ENCODE peak calls at places on chromosomes 1 and 21, in five cellular contexts. One of them, this sample, is unnamed.

GRCh38 chr21:42120056-42120903 is 49.2 kb downstream of the UMODL1 start:
- DNase-seq in adrenal gland: no peak
- DNase-seq in pancreas: no peak
- DNase-seq in cardiac muscle cell: no peak
- DNase-seq in RWPE1: no peak
- DNase-seq in this sample: no peak

GRCh38 chr21:31151682-31152081 is 113.4 kb upstream of the KRTAP19-8 start:
- DNase-seq in adrenal gland: no peak
- DNase-seq in pancreas: no peak
- DNase-seq in cardiac muscle cell: no peak
- DNase-seq in RWPE1: no peak
- DNase-seq in this sample: no peak

GRCh38 chr1:158095737-158096335 is 84.9 kb upstream of the CD1D start:
- DNase-seq in adrenal gland: peak
- DNase-seq in pancreas: no peak
- DNase-seq in cardiac muscle cell: peak
- DNase-seq in RWPE1: peak
- DNase-seq in this sample: no peak

GRCh38 chr1:117928881-117929339 is 511 bp downstream of the GDAP2 start:
- DNase-seq in adrenal gland: peak
- DNase-seq in pancreas: peak
- DNase-seq in cardiac muscle cell: peak
- DNase-seq in RWPE1: peak
- DNase-seq in this sample: no peak

GRCh38 chr1:55702064-55702463 is 486.9 kb upstream of the USP24 start:
- DNase-seq in adrenal gland: peak
- DNase-seq in pancreas: peak
- DNase-seq in cardiac muscle cell: peak
- DNase-seq in RWPE1: peak
- DNase-seq in this sample: no peak

GRCh38 chr1:67120855-67121619 is 13.7 kb downstream of the C1orf141 start:
- DNase-seq in adrenal gland: no peak
- DNase-seq in pancreas: no peak
- DNase-seq in cardiac muscle cell: no peak
- DNase-seq in RWPE1: no peak
- DNase-seq in this sample: no peak

GRCh38 chr1:224262373-224263054 is 67.5 kb downstream of the NVL start:
- DNase-seq in adrenal gland: no peak
- DNase-seq in pancreas: no peak
- DNase-seq in cardiac muscle cell: no peak
- DNase-seq in RWPE1: no peak
- DNase-seq in this sample: no peak

GRCh38 chr1:53014791-53015507 is 47.1 kb upstream of the PODN start:
- DNase-seq in adrenal gland: peak
- DNase-seq in pancreas: peak
- DNase-seq in cardiac muscle cell: peak
- DNase-seq in RWPE1: peak
- DNase-seq in this sample: peak

GRCh38 chr1:65277605-65278343 is 31.6 kb upstream of the DNAJC6 start:
- DNase-seq in adrenal gland: no peak
- DNase-seq in pancreas: no peak
- DNase-seq in cardiac muscle cell: peak
- DNase-seq in RWPE1: no peak
- DNase-seq in this sample: no peak

GRCh38 chr1:111139234-111139955 is 498 bp downstream of the DRAM2 start:
- DNase-seq in adrenal gland: peak
- DNase-seq in pancreas: no peak
- DNase-seq in cardiac muscle cell: peak
- DNase-seq in RWPE1: peak
- DNase-seq in this sample: peak

GRCh38 chr1:112674440-112674985 is at the start of gene MOV10:
- DNase-seq in adrenal gland: peak
- DNase-seq in pancreas: peak
- DNase-seq in cardiac muscle cell: peak
- DNase-seq in RWPE1: peak
- DNase-seq in this sample: no peak

GRCh38 chr1:198601936-198602889 is 36.6 kb upstream of the PTPRC start:
- DNase-seq in adrenal gland: no peak
- DNase-seq in pancreas: no peak
- DNase-seq in cardiac muscle cell: no peak
- DNase-seq in RWPE1: no peak
- DNase-seq in this sample: no peak

GRCh38 chr1:173205146-173206051 is 1.7 kb downstream of the TNFSF4 start:
- DNase-seq in adrenal gland: peak
- DNase-seq in pancreas: no peak
- DNase-seq in cardiac muscle cell: peak
- DNase-seq in RWPE1: no peak
- DNase-seq in this sample: no peak

GRCh38 chr1:229318056-229318455 is 24.8 kb downstream of the CCSAP start:
- DNase-seq in adrenal gland: no peak
- DNase-seq in pancreas: no peak
- DNase-seq in cardiac muscle cell: no peak
- DNase-seq in RWPE1: no peak
- DNase-seq in this sample: no peak

GRCh38 chr1:172883387-172883791 is 167.4 kb downstream of the TNFSF18 start:
- DNase-seq in adrenal gland: no peak
- DNase-seq in pancreas: no peak
- DNase-seq in cardiac muscle cell: no peak
- DNase-seq in RWPE1: no peak
- DNase-seq in this sample: no peak

GRCh38 chr1:211515090-211516023 is 23.4 kb upstream of the RD3 start:
- DNase-seq in adrenal gland: peak
- DNase-seq in pancreas: peak
- DNase-seq in cardiac muscle cell: peak
- DNase-seq in RWPE1: peak
- DNase-seq in this sample: peak

GRCh38 chr1:37814257-37814656 is 6.2 kb upstream of the YRDC start:
- DNase-seq in adrenal gland: peak
- DNase-seq in pancreas: no peak
- DNase-seq in cardiac muscle cell: no peak
- DNase-seq in RWPE1: no peak
- DNase-seq in this sample: no peak

GRCh38 chr1:115757866-115758265 is 10.6 kb downstream of the CASQ2 start:
- DNase-seq in adrenal gland: no peak
- DNase-seq in pancreas: no peak
- DNase-seq in cardiac muscle cell: no peak
- DNase-seq in RWPE1: no peak
- DNase-seq in this sample: no peak

GRCh38 chr1:219050268-219050917 is 123.3 kb upstream of the LYPLAL1 start:
- DNase-seq in adrenal gland: no peak
- DNase-seq in pancreas: no peak
- DNase-seq in cardiac muscle cell: no peak
- DNase-seq in RWPE1: no peak
- DNase-seq in this sample: no peak

GRCh38 chr1:204003536-204003935 is 69.4 kb upstream of the SOX13 start:
- DNase-seq in adrenal gland: no peak
- DNase-seq in pancreas: no peak
- DNase-seq in cardiac muscle cell: no peak
- DNase-seq in RWPE1: peak
- DNase-seq in this sample: no peak

GRCh38 chr1:20726932-20727745 is 5.4 kb downstream of the SH2D5 start:
- DNase-seq in adrenal gland: no peak
- DNase-seq in pancreas: no peak
- DNase-seq in cardiac muscle cell: no peak
- DNase-seq in RWPE1: no peak
- DNase-seq in this sample: no peak

GRCh38 chr1:224482619-224483018 is 48.0 kb upstream of the WDR26 start:
- DNase-seq in adrenal gland: no peak
- DNase-seq in pancreas: no peak
- DNase-seq in cardiac muscle cell: no peak
- DNase-seq in RWPE1: no peak
- DNase-seq in this sample: no peak

GRCh38 chr1:5810553-5811270 is 181.5 kb downstream of the NPHP4 start:
- DNase-seq in adrenal gland: peak
- DNase-seq in pancreas: no peak
- DNase-seq in cardiac muscle cell: no peak
- DNase-seq in RWPE1: no peak
- DNase-seq in this sample: no peak

GRCh38 chr1:113811353-113811887 is 856 bp downstream of the RSBN1 start:
- DNase-seq in adrenal gland: peak
- DNase-seq in pancreas: no peak
- DNase-seq in cardiac muscle cell: peak
- DNase-seq in RWPE1: peak
- DNase-seq in this sample: peak

GRCh38 chr21:41894922-41895557 is 15.9 kb upstream of the PRDM15 start:
- DNase-seq in adrenal gland: no peak
- DNase-seq in pancreas: no peak
- DNase-seq in cardiac muscle cell: no peak
- DNase-seq in RWPE1: no peak
- DNase-seq in this sample: no peak

GRCh38 chr1:177825276-177825903 is 144.5 kb downstream of the SEC16B start:
- DNase-seq in adrenal gland: no peak
- DNase-seq in pancreas: no peak
- DNase-seq in cardiac muscle cell: no peak
- DNase-seq in RWPE1: no peak
- DNase-seq in this sample: no peak

GRCh38 chr1:111904478-111905218 is 84.8 kb downstream of the KCND3 start:
- DNase-seq in adrenal gland: no peak
- DNase-seq in pancreas: no peak
- DNase-seq in cardiac muscle cell: peak
- DNase-seq in RWPE1: peak
- DNase-seq in this sample: peak

GRCh38 chr1:162421258-162422194 is 9.6 kb upstream of the SH2D1B start:
- DNase-seq in adrenal gland: no peak
- DNase-seq in pancreas: no peak
- DNase-seq in cardiac muscle cell: no peak
- DNase-seq in RWPE1: no peak
- DNase-seq in this sample: no peak

GRCh38 chr1:34050711-34051485 is 114.1 kb downstream of the CSMD2 start:
- DNase-seq in adrenal gland: no peak
- DNase-seq in pancreas: no peak
- DNase-seq in cardiac muscle cell: no peak
- DNase-seq in RWPE1: no peak
- DNase-seq in this sample: no peak

GRCh38 chr1:175192630-175193338 is at the start of gene KIAA0040:
- DNase-seq in adrenal gland: peak
- DNase-seq in pancreas: peak
- DNase-seq in cardiac muscle cell: peak
- DNase-seq in RWPE1: peak
- DNase-seq in this sample: no peak

DNA sequence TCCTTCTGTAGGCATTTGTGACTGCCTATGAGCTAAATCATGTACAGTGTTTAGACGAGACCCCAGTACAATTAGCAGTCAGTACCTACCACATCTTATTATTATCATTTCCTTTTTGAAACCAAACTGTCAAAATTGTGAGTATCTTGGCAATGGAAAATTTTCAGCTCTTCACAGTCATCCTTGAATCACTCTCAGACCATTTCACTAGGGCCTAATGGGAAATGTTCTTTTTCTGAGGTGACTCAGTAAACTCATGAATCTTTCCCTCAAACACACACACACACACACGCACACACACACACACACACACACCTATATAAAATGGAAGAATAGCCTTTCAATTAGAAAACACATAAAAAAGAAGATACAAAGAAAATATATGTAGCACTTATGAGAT is 46.0 kb upstream of the TMPRSS15 start:
- DNase-seq in adrenal gland: no peak
- DNase-seq in pancreas: no peak
- DNase-seq in cardiac muscle cell: no peak
- DNase-seq in RWPE1: peak
- DNase-seq in this sample: no peak
- H3K27ac ChIP-seq in adrenal gland: no peak
- H3K27ac ChIP-seq in pancreas: no peak
- H3K27ac ChIP-seq in cardiac muscle cell: no peak
- H3K27ac ChIP-seq in RWPE1: no peak
- H3K27ac ChIP-seq in this sample: no peak

GRCh38 chr1:208244584-208244916 is 366 bp upstream of the PLXNA2 start:
- DNase-seq in adrenal gland: no peak
- DNase-seq in pancreas: no peak
- DNase-seq in cardiac muscle cell: no peak
- DNase-seq in RWPE1: no peak
- DNase-seq in this sample: no peak
- H3K27ac ChIP-seq in adrenal gland: peak
- H3K27ac ChIP-seq in pancreas: peak
- H3K27ac ChIP-seq in cardiac muscle cell: no peak
- H3K27ac ChIP-seq in RWPE1: peak
- H3K27ac ChIP-seq in this sample: peak

GRCh38 chr1:246613131-246613758 is 47.0 kb downstream of the CNST start:
- DNase-seq in adrenal gland: no peak
- DNase-seq in pancreas: no peak
- DNase-seq in cardiac muscle cell: no peak
- DNase-seq in RWPE1: peak
- DNase-seq in this sample: no peak

GRCh38 chr1:246622035-246622652 is 55.9 kb downstream of the CNST start:
- DNase-seq in adrenal gland: no peak
- DNase-seq in pancreas: no peak
- DNase-seq in cardiac muscle cell: no peak
- DNase-seq in RWPE1: no peak
- DNase-seq in this sample: no peak

GRCh38 chr1:246617156-246617555 is 50.9 kb downstream of the CNST start:
- DNase-seq in adrenal gland: no peak
- DNase-seq in pancreas: no peak
- DNase-seq in cardiac muscle cell: no peak
- DNase-seq in RWPE1: no peak
- DNase-seq in this sample: no peak

GRCh38 chr1:246618240-246618639 is 52.0 kb downstream of the CNST start:
- DNase-seq in adrenal gland: no peak
- DNase-seq in pancreas: no peak
- DNase-seq in cardiac muscle cell: no peak
- DNase-seq in RWPE1: no peak
- DNase-seq in this sample: no peak

DNA sequence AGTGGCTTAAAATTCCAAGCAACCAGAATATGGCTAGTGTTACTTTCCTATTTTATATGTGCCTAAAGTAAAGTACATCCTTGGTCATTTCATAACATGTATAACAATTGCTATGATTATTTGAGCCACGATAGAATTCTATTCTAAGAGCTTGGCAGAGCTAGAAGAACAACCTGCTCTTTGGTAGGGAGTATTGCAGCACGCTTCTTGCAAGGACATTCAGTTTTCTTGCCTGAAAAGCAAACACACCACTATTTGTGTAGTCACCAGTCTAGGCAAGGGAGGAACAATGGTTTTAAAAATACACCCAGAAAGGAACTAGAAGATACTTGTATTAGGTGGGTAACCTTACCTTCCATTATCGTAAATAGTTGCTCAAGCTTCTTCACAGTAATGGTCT is 51.5 kb downstream of the CNST start:
- DNase-seq in adrenal gland: peak
- DNase-seq in pancreas: no peak
- DNase-seq in cardiac muscle cell: no peak
- DNase-seq in RWPE1: no peak
- DNase-seq in this sample: no peak
- H3K27ac ChIP-seq in adrenal gland: no peak
- H3K27ac ChIP-seq in pancreas: no peak
- H3K27ac ChIP-seq in cardiac muscle cell: no peak
- H3K27ac ChIP-seq in RWPE1: no peak
- H3K27ac ChIP-seq in this sample: no peak

DNA sequence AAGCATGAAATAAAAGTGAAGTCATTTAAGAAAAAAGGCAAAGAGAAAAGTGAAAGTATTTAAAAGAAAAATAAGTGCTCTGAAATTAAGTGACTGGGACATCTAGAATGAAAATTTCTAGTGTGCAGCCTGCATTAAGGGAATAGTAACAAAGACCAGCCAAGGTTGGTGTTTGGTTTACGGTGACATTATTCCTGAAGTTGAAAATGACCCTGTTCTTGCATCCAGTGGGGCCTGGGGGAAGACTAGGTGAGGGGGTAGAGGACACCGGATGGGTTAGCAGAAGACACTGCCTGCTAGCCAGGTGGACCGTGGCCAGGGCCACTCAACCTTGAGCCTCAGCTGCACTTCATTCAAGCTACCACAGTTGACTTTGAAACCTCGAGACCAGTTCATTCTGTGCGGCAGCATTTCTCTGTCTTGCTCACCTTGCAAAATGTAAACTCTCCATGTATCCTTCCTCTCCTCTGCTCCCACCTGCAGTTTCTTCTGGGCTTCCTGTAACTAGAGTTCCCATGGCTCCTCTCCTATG is 14.3 kb upstream of the KCNK1 start:
- DNase-seq in adrenal gland: no peak
- DNase-seq in pancreas: no peak
- DNase-seq in cardiac muscle cell: no peak
- DNase-seq in RWPE1: no peak
- DNase-seq in this sample: no peak
- H3K27ac ChIP-seq in adrenal gland: no peak
- H3K27ac ChIP-seq in pancreas: no peak
- H3K27ac ChIP-seq in cardiac muscle cell: no peak
- H3K27ac ChIP-seq in RWPE1: no peak
- H3K27ac ChIP-seq in this sample: no peak